ENCODE peak calls at places on chromosomes 1 and 21, in ten cellular contexts. X is spleen; C is coronary artery; H is endothelial cell; L is astrocyte of the spinal cord; O is astrocyte; Y is HCT116; W is GM20000; Q is WERI-Rb-1; N is CD4-positive, alpha-beta T cell. F is an unnamed sample.

GRCh38 chr1:95287078-95287477 is 53.1 kb downstream of the RWDD3 start:
- DNase-seq in H (no peak), L (no peak), O (no peak), Q (no peak), X (no peak), N (no peak), C (no peak), Y (no peak), W (no peak), F (no peak)

GRCh38 chr1:167795810-167796740 is 74.3 kb downstream of the MPZL1 start:
- DNase-seq in N (no peak), L (peak), W (no peak), Y (no peak), X (no peak), Q (no peak), O (peak), H (peak), C (no peak), F (no peak)

GRCh38 chr1:82792151-82792550 is 991.4 kb downstream of the ADGRL2 start:
- DNase-seq in O (no peak), Q (no peak), W (no peak), Y (no peak), H (no peak), C (no peak), N (no peak), L (no peak), X (no peak), F (no peak)

GRCh38 chr1:226064168-226064815 is 1.8 kb downstream of the H3-3A start:
- DNase-seq in L (peak), Y (no peak), Q (no peak), C (no peak), W (no peak), N (no peak), H (no peak), X (no peak), O (no peak), F (no peak)

GRCh38 chr1:227944066-227944930 is 3.4 kb downstream of the WNT9A start:
- DNase-seq in H (no peak), Y (no peak), O (no peak), X (peak), W (no peak), C (peak), Q (no peak), N (no peak), L (peak), F (peak)

GRCh38 chr1:176949033-176949662 is 215.4 kb downstream of the ASTN1 start:
- DNase-seq in O (no peak), W (peak), L (peak), Q (peak), N (no peak), C (no peak), X (no peak), Y (peak), H (peak), F (peak)

GRCh38 chr21:42039470-42039901 is 29.3 kb upstream of the ZBTB21 start:
- DNase-seq in C (no peak), H (no peak), X (peak), W (no peak), O (peak), L (peak), Y (no peak), Q (no peak), N (no peak), F (no peak)

GRCh38 chr1:227758366-227758765 is 23.1 kb downstream of the SNAP47 start:
- DNase-seq in Q (no peak), N (no peak), L (no peak), W (peak), Y (no peak), H (no peak), O (peak), C (no peak), X (no peak), F (no peak)

DNA sequence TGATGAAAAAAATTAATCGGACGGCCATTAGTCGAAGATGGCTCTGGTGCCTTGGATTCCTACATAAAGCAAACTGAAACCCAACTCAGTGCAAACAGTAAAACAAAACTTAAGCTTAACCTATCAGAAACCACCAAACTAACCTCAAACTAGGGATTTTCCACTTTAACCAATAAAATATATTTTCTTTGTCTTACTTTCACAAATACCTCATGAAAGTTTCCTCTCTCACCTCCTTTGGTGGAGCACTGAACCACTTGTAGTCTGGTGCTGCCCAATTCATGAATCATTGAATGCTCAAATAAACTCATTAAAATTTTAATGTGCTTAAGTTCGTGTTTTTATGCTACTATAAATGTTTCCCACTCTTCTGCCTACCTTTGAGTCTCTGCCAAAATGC is 7.0 kb downstream of the ADORA3 start:
- DNase-seq in X (no peak), O (no peak), W (no peak), N (no peak), C (no peak), Y (no peak), Q (no peak), L (no peak), H (no peak), F (no peak)
- TF ChIP-seq CTCF in X (no peak), O (no peak), W (no peak), N (no peak), C (no peak), Y (no peak), Q (no peak), L (no peak), H (no peak), F (no peak)

GRCh38 chr1:163412216-163412615 is 90.5 kb downstream of the NUF2 start:
- DNase-seq in X (no peak), W (no peak), C (no peak), L (no peak), N (no peak), Y (no peak), O (no peak), H (no peak), Q (peak), F (no peak)
- TF ChIP-seq CTCF in X (no peak), W (no peak), C (no peak), L (no peak), N (no peak), Y (no peak), O (no peak), H (no peak), Q (peak), F (peak)

GRCh38 chr1:199546323-199546722 is 481.2 kb upstream of the NR5A2 start:
- DNase-seq in W (no peak), Q (no peak), O (peak), H (no peak), N (no peak), X (no peak), L (peak), Y (no peak), C (no peak), F (no peak)

GRCh38 chr1:199550384-199551067 is 477.0 kb upstream of the NR5A2 start:
- DNase-seq in C (no peak), Q (no peak), Y (no peak), L (peak), H (no peak), W (no peak), X (no peak), N (no peak), O (peak), F (no peak)

GRCh38 chr1:199549424-199549823 is 478.1 kb upstream of the NR5A2 start:
- DNase-seq in W (no peak), N (no peak), Q (no peak), X (no peak), H (no peak), L (peak), O (peak), C (no peak), Y (no peak), F (no peak)

GRCh38 chr1:199545780-199546179 is 481.7 kb upstream of the NR5A2 start:
- DNase-seq in O (no peak), H (no peak), Q (peak), C (no peak), X (no peak), L (no peak), W (no peak), Y (peak), N (no peak), F (no peak)
- TF ChIP-seq CTCF in O (peak), H (no peak), Q (peak), C (no peak), X (no peak), L (peak), W (peak), Y (peak), N (no peak), F (no peak)

GRCh38 chr1:19798486-19799232 is 1.1 kb downstream of the TMCO4 start:
- DNase-seq in O (no peak), L (no peak), N (no peak), Y (no peak), W (no peak), Q (no peak), X (no peak), H (no peak), C (no peak), F (no peak)

GRCh38 chr1:19797827-19798226 is 1.9 kb downstream of the TMCO4 start:
- DNase-seq in N (no peak), O (no peak), Q (no peak), X (no peak), L (no peak), H (no peak), W (no peak), C (no peak), Y (no peak), F (no peak)

GRCh38 chr1:19799233-19799876 is 361 bp downstream of the TMCO4 start:
- DNase-seq in H (peak), L (peak), N (peak), Q (peak), Y (no peak), C (no peak), W (no peak), O (peak), X (peak), F (no peak)

GRCh38 chr1:19802269-19802668 is 2.6 kb upstream of the TMCO4 start:
- DNase-seq in C (no peak), Q (no peak), N (no peak), O (no peak), X (no peak), W (no peak), H (no peak), L (no peak), Y (no peak), F (no peak)

GRCh38 chr1:19799877-19800804 is at the start of gene TMCO4:
- DNase-seq in O (peak), L (peak), X (peak), W (peak), N (peak), C (no peak), H (peak), Y (no peak), Q (peak), F (no peak)
- TF ChIP-seq CTCF in O (no peak), L (no peak), X (no peak), W (no peak), N (no peak), C (no peak), H (no peak), Y (no peak), Q (no peak), F (no peak)

DNA sequence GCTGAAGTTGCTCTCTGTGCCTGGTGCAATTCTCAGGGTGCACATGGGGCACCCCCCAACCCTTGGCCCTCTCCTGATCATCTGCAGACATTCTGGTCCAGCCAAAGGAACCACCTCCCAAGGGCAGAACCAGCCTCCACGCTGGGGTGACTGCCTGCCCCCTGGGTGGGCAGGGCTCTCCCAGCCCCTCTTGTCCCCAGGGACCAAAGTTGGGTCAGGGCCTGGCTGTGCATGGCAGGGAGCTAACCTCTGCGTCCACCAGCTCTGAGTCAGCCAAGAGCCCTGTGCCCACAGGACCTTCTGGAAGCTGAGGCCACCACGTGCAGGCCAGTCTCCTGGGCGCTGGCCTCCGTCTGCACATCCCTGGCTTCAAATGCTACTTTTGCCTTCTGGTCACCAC is 101.9 kb downstream of the SIK1 start:
- DNase-seq in L (no peak), Q (no peak), Y (no peak), W (no peak), O (no peak), H (no peak), X (no peak), N (no peak), C (no peak), F (no peak)
- TF ChIP-seq CTCF in L (no peak), Q (no peak), Y (no peak), W (no peak), O (no peak), H (no peak), X (no peak), N (no peak), C (no peak), F (no peak)

F was measured in type B pancreatic cell.